ENCODE peak calls at places on chromosomes 7 and 10, in seven cellular contexts. One of them, this sample, is unnamed.

GRCh38 chr7:78642751-78643150 is 810.7 kb downstream of the MAGI2 start:
- DNase-seq in GM04503: no peak
- DNase-seq in breast epithelium: no peak
- DNase-seq in stimulated activated CD4-positive, alpha-beta T cell treated with anti-CD3 and anti-CD28 coated beads, TNF-alpha, amount 100 ng/mL, for 1 hour: no peak
- DNase-seq in astrocyte of the hippocampus: no peak
- DNase-seq in Panc1: no peak
- DNase-seq in activated effector memory CD4-positive, alpha-beta T cell treated with anti-CD3 and anti-CD28 coated beads, Interleukin-2, amount 50 U/mL, for 16 hours: no peak
- DNase-seq in this sample: no peak

GRCh38 chr10:63197304-63198092 is 64.4 kb downstream of the NRBF2 start:
- DNase-seq in Panc1: no peak
- DNase-seq in stimulated activated CD4-positive, alpha-beta T cell treated with anti-CD3 and anti-CD28 coated beads, TNF-alpha, amount 100 ng/mL, for 1 hour: no peak
- DNase-seq in activated effector memory CD4-positive, alpha-beta T cell treated with anti-CD3 and anti-CD28 coated beads, Interleukin-2, amount 50 U/mL, for 16 hours: no peak
- DNase-seq in breast epithelium: no peak
- DNase-seq in astrocyte of the hippocampus: peak; percentile 90
- DNase-seq in GM04503: peak; percentile 44
- DNase-seq in this sample: no peak

GRCh38 chr7:145511014-145511413 is 605.6 kb upstream of the CNTNAP2 start:
- DNase-seq in activated effector memory CD4-positive, alpha-beta T cell treated with anti-CD3 and anti-CD28 coated beads, Interleukin-2, amount 50 U/mL, for 16 hours: no peak
- DNase-seq in breast epithelium: no peak
- DNase-seq in astrocyte of the hippocampus: no peak
- DNase-seq in stimulated activated CD4-positive, alpha-beta T cell treated with anti-CD3 and anti-CD28 coated beads, TNF-alpha, amount 100 ng/mL, for 1 hour: no peak
- DNase-seq in Panc1: no peak
- DNase-seq in GM04503: no peak
- DNase-seq in this sample: no peak

GRCh38 chr7:105268056-105268455 is 120.7 kb downstream of the SRPK2 start:
- DNase-seq in GM04503: peak; percentile 31
- DNase-seq in Panc1: peak; percentile 27
- DNase-seq in astrocyte of the hippocampus: peak; percentile 39
- DNase-seq in stimulated activated CD4-positive, alpha-beta T cell treated with anti-CD3 and anti-CD28 coated beads, TNF-alpha, amount 100 ng/mL, for 1 hour: no peak
- DNase-seq in breast epithelium: no peak
- DNase-seq in activated effector memory CD4-positive, alpha-beta T cell treated with anti-CD3 and anti-CD28 coated beads, Interleukin-2, amount 50 U/mL, for 16 hours: no peak
- DNase-seq in this sample: peak; percentile 40

GRCh38 chr7:102077081-102077480 is 209.6 kb upstream of the SH2B2 start:
- DNase-seq in stimulated activated CD4-positive, alpha-beta T cell treated with anti-CD3 and anti-CD28 coated beads, TNF-alpha, amount 100 ng/mL, for 1 hour: no peak
- DNase-seq in astrocyte of the hippocampus: no peak
- DNase-seq in GM04503: no peak
- DNase-seq in activated effector memory CD4-positive, alpha-beta T cell treated with anti-CD3 and anti-CD28 coated beads, Interleukin-2, amount 50 U/mL, for 16 hours: no peak
- DNase-seq in breast epithelium: no peak
- DNase-seq in Panc1: no peak
- DNase-seq in this sample: no peak

GRCh38 chr10:63819753-63820347 is 298.6 kb downstream of the REEP3 start:
- DNase-seq in activated effector memory CD4-positive, alpha-beta T cell treated with anti-CD3 and anti-CD28 coated beads, Interleukin-2, amount 50 U/mL, for 16 hours: peak; percentile 64
- DNase-seq in stimulated activated CD4-positive, alpha-beta T cell treated with anti-CD3 and anti-CD28 coated beads, TNF-alpha, amount 100 ng/mL, for 1 hour: no peak
- DNase-seq in Panc1: peak; percentile 42
- DNase-seq in GM04503: no peak
- DNase-seq in breast epithelium: peak; percentile 62
- DNase-seq in astrocyte of the hippocampus: peak; percentile 82
- DNase-seq in this sample: peak; percentile 15

GRCh38 chr7:28500143-28500542 is 87.8 kb downstream of the CREB5 start:
- DNase-seq in GM04503: no peak
- DNase-seq in astrocyte of the hippocampus: no peak
- DNase-seq in breast epithelium: no peak
- DNase-seq in stimulated activated CD4-positive, alpha-beta T cell treated with anti-CD3 and anti-CD28 coated beads, TNF-alpha, amount 100 ng/mL, for 1 hour: no peak
- DNase-seq in activated effector memory CD4-positive, alpha-beta T cell treated with anti-CD3 and anti-CD28 coated beads, Interleukin-2, amount 50 U/mL, for 16 hours: no peak
- DNase-seq in Panc1: no peak
- DNase-seq in this sample: no peak

GRCh38 chr7:41130021-41130420 is 572.9 kb downstream of the INHBA start:
- DNase-seq in breast epithelium: no peak
- DNase-seq in activated effector memory CD4-positive, alpha-beta T cell treated with anti-CD3 and anti-CD28 coated beads, Interleukin-2, amount 50 U/mL, for 16 hours: no peak
- DNase-seq in astrocyte of the hippocampus: no peak
- DNase-seq in GM04503: no peak
- DNase-seq in Panc1: no peak
- DNase-seq in stimulated activated CD4-positive, alpha-beta T cell treated with anti-CD3 and anti-CD28 coated beads, TNF-alpha, amount 100 ng/mL, for 1 hour: no peak
- DNase-seq in this sample: no peak

GRCh38 chr10:62264702-62265436 is 3.8 kb downstream of the RTKN2 start:
- DNase-seq in Panc1: peak; percentile 95
- DNase-seq in astrocyte of the hippocampus: peak; percentile 87
- DNase-seq in GM04503: peak; percentile 68
- DNase-seq in activated effector memory CD4-positive, alpha-beta T cell treated with anti-CD3 and anti-CD28 coated beads, Interleukin-2, amount 50 U/mL, for 16 hours: no peak
- DNase-seq in stimulated activated CD4-positive, alpha-beta T cell treated with anti-CD3 and anti-CD28 coated beads, TNF-alpha, amount 100 ng/mL, for 1 hour: no peak
- DNase-seq in breast epithelium: no peak
- DNase-seq in this sample: peak; percentile 67

GRCh38 chr7:26686448-26686981 is 177.9 kb downstream of the SKAP2 start:
- DNase-seq in Panc1: peak; percentile 38
- DNase-seq in stimulated activated CD4-positive, alpha-beta T cell treated with anti-CD3 and anti-CD28 coated beads, TNF-alpha, amount 100 ng/mL, for 1 hour: no peak
- DNase-seq in GM04503: no peak
- DNase-seq in breast epithelium: no peak
- DNase-seq in astrocyte of the hippocampus: peak; percentile 41
- DNase-seq in activated effector memory CD4-positive, alpha-beta T cell treated with anti-CD3 and anti-CD28 coated beads, Interleukin-2, amount 50 U/mL, for 16 hours: no peak
- DNase-seq in this sample: peak; percentile 91

GRCh38 chr7:159148430-159149395 is 4.0 kb upstream of the VIPR2 start:
- DNase-seq in breast epithelium: no peak
- DNase-seq in GM04503: no peak
- DNase-seq in Panc1: no peak
- DNase-seq in stimulated activated CD4-positive, alpha-beta T cell treated with anti-CD3 and anti-CD28 coated beads, TNF-alpha, amount 100 ng/mL, for 1 hour: no peak
- DNase-seq in astrocyte of the hippocampus: no peak
- DNase-seq in activated effector memory CD4-positive, alpha-beta T cell treated with anti-CD3 and anti-CD28 coated beads, Interleukin-2, amount 50 U/mL, for 16 hours: no peak
- DNase-seq in this sample: no peak

GRCh38 chr7:80940539-80941205 is 21.8 kb upstream of the SEMA3C start:
- DNase-seq in stimulated activated CD4-positive, alpha-beta T cell treated with anti-CD3 and anti-CD28 coated beads, TNF-alpha, amount 100 ng/mL, for 1 hour: no peak
- DNase-seq in astrocyte of the hippocampus: no peak
- DNase-seq in breast epithelium: no peak
- DNase-seq in Panc1: no peak
- DNase-seq in activated effector memory CD4-positive, alpha-beta T cell treated with anti-CD3 and anti-CD28 coated beads, Interleukin-2, amount 50 U/mL, for 16 hours: no peak
- DNase-seq in GM04503: no peak
- DNase-seq in this sample: no peak

GRCh38 chr7:45876519-45876918 is 3.6 kb upstream of the CCDC201 start:
- DNase-seq in activated effector memory CD4-positive, alpha-beta T cell treated with anti-CD3 and anti-CD28 coated beads, Interleukin-2, amount 50 U/mL, for 16 hours: no peak
- DNase-seq in Panc1: no peak
- DNase-seq in astrocyte of the hippocampus: no peak
- DNase-seq in breast epithelium: no peak
- DNase-seq in GM04503: no peak
- DNase-seq in stimulated activated CD4-positive, alpha-beta T cell treated with anti-CD3 and anti-CD28 coated beads, TNF-alpha, amount 100 ng/mL, for 1 hour: no peak
- DNase-seq in this sample: no peak

GRCh38 chr10:105195831-105196230 is 554.7 kb downstream of the SORCS3 start:
- DNase-seq in astrocyte of the hippocampus: no peak
- DNase-seq in stimulated activated CD4-positive, alpha-beta T cell treated with anti-CD3 and anti-CD28 coated beads, TNF-alpha, amount 100 ng/mL, for 1 hour: no peak
- DNase-seq in activated effector memory CD4-positive, alpha-beta T cell treated with anti-CD3 and anti-CD28 coated beads, Interleukin-2, amount 50 U/mL, for 16 hours: no peak
- DNase-seq in Panc1: no peak
- DNase-seq in breast epithelium: no peak
- DNase-seq in GM04503: no peak
- DNase-seq in this sample: no peak

GRCh38 chr10:91604462-91604935 is 28.4 kb downstream of the PPP1R3C start:
- DNase-seq in GM04503: no peak
- DNase-seq in stimulated activated CD4-positive, alpha-beta T cell treated with anti-CD3 and anti-CD28 coated beads, TNF-alpha, amount 100 ng/mL, for 1 hour: no peak
- DNase-seq in breast epithelium: no peak
- DNase-seq in Panc1: no peak
- DNase-seq in activated effector memory CD4-positive, alpha-beta T cell treated with anti-CD3 and anti-CD28 coated beads, Interleukin-2, amount 50 U/mL, for 16 hours: no peak
- DNase-seq in astrocyte of the hippocampus: peak; percentile 77
- DNase-seq in this sample: no peak

GRCh38 chr10:123906884-123907652 is 15.5 kb upstream of the CPXM2 start:
- DNase-seq in GM04503: no peak
- DNase-seq in Panc1: no peak
- DNase-seq in stimulated activated CD4-positive, alpha-beta T cell treated with anti-CD3 and anti-CD28 coated beads, TNF-alpha, amount 100 ng/mL, for 1 hour: no peak
- DNase-seq in astrocyte of the hippocampus: no peak
- DNase-seq in breast epithelium: no peak
- DNase-seq in activated effector memory CD4-positive, alpha-beta T cell treated with anti-CD3 and anti-CD28 coated beads, Interleukin-2, amount 50 U/mL, for 16 hours: no peak
- DNase-seq in this sample: no peak

GRCh38 chr10:7251696-7252465 is 159.0 kb downstream of the SFMBT2 start:
- DNase-seq in astrocyte of the hippocampus: no peak
- DNase-seq in stimulated activated CD4-positive, alpha-beta T cell treated with anti-CD3 and anti-CD28 coated beads, TNF-alpha, amount 100 ng/mL, for 1 hour: no peak
- DNase-seq in Panc1: no peak
- DNase-seq in activated effector memory CD4-positive, alpha-beta T cell treated with anti-CD3 and anti-CD28 coated beads, Interleukin-2, amount 50 U/mL, for 16 hours: no peak
- DNase-seq in breast epithelium: no peak
- DNase-seq in GM04503: no peak
- DNase-seq in this sample: no peak

GRCh38 chr10:66888237-66888636 is 37.6 kb upstream of the LRRTM3 start:
- DNase-seq in Panc1: no peak
- DNase-seq in GM04503: no peak
- DNase-seq in astrocyte of the hippocampus: no peak
- DNase-seq in breast epithelium: no peak
- DNase-seq in activated effector memory CD4-positive, alpha-beta T cell treated with anti-CD3 and anti-CD28 coated beads, Interleukin-2, amount 50 U/mL, for 16 hours: no peak
- DNase-seq in stimulated activated CD4-positive, alpha-beta T cell treated with anti-CD3 and anti-CD28 coated beads, TNF-alpha, amount 100 ng/mL, for 1 hour: no peak
- DNase-seq in this sample: no peak

GRCh38 chr10:125013529-125013872 is 71.6 kb downstream of the ZRANB1 start:
- DNase-seq in stimulated activated CD4-positive, alpha-beta T cell treated with anti-CD3 and anti-CD28 coated beads, TNF-alpha, amount 100 ng/mL, for 1 hour: no peak
- DNase-seq in breast epithelium: no peak
- DNase-seq in Panc1: no peak
- DNase-seq in GM04503: no peak
- DNase-seq in astrocyte of the hippocampus: no peak
- DNase-seq in activated effector memory CD4-positive, alpha-beta T cell treated with anti-CD3 and anti-CD28 coated beads, Interleukin-2, amount 50 U/mL, for 16 hours: no peak
- DNase-seq in this sample: no peak

GRCh38 chr10:106679314-106679713 is 485.2 kb downstream of the SORCS1 start:
- DNase-seq in astrocyte of the hippocampus: no peak
- DNase-seq in activated effector memory CD4-positive, alpha-beta T cell treated with anti-CD3 and anti-CD28 coated beads, Interleukin-2, amount 50 U/mL, for 16 hours: no peak
- DNase-seq in GM04503: no peak
- DNase-seq in stimulated activated CD4-positive, alpha-beta T cell treated with anti-CD3 and anti-CD28 coated beads, TNF-alpha, amount 100 ng/mL, for 1 hour: no peak
- DNase-seq in breast epithelium: no peak
- DNase-seq in Panc1: no peak
- DNase-seq in this sample: no peak

GRCh38 chr10:77031531-77031930 is 606.1 kb downstream of the KCNMA1 start:
- DNase-seq in GM04503: no peak
- DNase-seq in breast epithelium: no peak
- DNase-seq in stimulated activated CD4-positive, alpha-beta T cell treated with anti-CD3 and anti-CD28 coated beads, TNF-alpha, amount 100 ng/mL, for 1 hour: no peak
- DNase-seq in activated effector memory CD4-positive, alpha-beta T cell treated with anti-CD3 and anti-CD28 coated beads, Interleukin-2, amount 50 U/mL, for 16 hours: no peak
- DNase-seq in astrocyte of the hippocampus: no peak
- DNase-seq in Panc1: no peak
- DNase-seq in this sample: no peak

GRCh38 chr10:48234295-48234694 is 40.2 kb downstream of the FRMPD2 start:
- DNase-seq in astrocyte of the hippocampus: no peak
- DNase-seq in activated effector memory CD4-positive, alpha-beta T cell treated with anti-CD3 and anti-CD28 coated beads, Interleukin-2, amount 50 U/mL, for 16 hours: no peak
- DNase-seq in Panc1: no peak
- DNase-seq in stimulated activated CD4-positive, alpha-beta T cell treated with anti-CD3 and anti-CD28 coated beads, TNF-alpha, amount 100 ng/mL, for 1 hour: no peak
- DNase-seq in GM04503: no peak
- DNase-seq in breast epithelium: no peak
- DNase-seq in this sample: no peak

GRCh38 chr7:38453187-38453586 is 178.0 kb downstream of the AMPH start:
- DNase-seq in GM04503: no peak
- DNase-seq in Panc1: no peak
- DNase-seq in stimulated activated CD4-positive, alpha-beta T cell treated with anti-CD3 and anti-CD28 coated beads, TNF-alpha, amount 100 ng/mL, for 1 hour: no peak
- DNase-seq in activated effector memory CD4-positive, alpha-beta T cell treated with anti-CD3 and anti-CD28 coated beads, Interleukin-2, amount 50 U/mL, for 16 hours: no peak
- DNase-seq in astrocyte of the hippocampus: no peak
- DNase-seq in breast epithelium: no peak
- DNase-seq in this sample: no peak

GRCh38 chr7:19665399-19666008 is 43.3 kb downstream of the POLR1F start:
- DNase-seq in GM04503: peak; percentile 15
- DNase-seq in activated effector memory CD4-positive, alpha-beta T cell treated with anti-CD3 and anti-CD28 coated beads, Interleukin-2, amount 50 U/mL, for 16 hours: no peak
- DNase-seq in breast epithelium: no peak
- DNase-seq in astrocyte of the hippocampus: peak; percentile 48
- DNase-seq in stimulated activated CD4-positive, alpha-beta T cell treated with anti-CD3 and anti-CD28 coated beads, TNF-alpha, amount 100 ng/mL, for 1 hour: no peak
- DNase-seq in Panc1: no peak
- DNase-seq in this sample: no peak